ENCODE peak calls at places on chromosome 10, in nine cellular contexts. One of them, this sample, is unnamed.

GRCh38 chr10:59346321-59346720 is 16.0 kb downstream of the FAM13C start:
- DNase-seq in upper lobe of right lung: no peak
- DNase-seq in left ventricle myocardium inferior: no peak
- DNase-seq in suprapubic skin: no peak
- DNase-seq in CD8-positive, alpha-beta T cell: no peak
- DNase-seq in MM.1S: no peak
- DNase-seq in mammary epithelial cell: no peak
- DNase-seq in tibial nerve: no peak
- DNase-seq in PC-3: no peak
- DNase-seq in this sample: no peak

GRCh38 chr10:131239926-131240325 is 71.6 kb downstream of the TCERG1L start:
- DNase-seq in upper lobe of right lung: no peak
- DNase-seq in left ventricle myocardium inferior: no peak
- DNase-seq in suprapubic skin: no peak
- DNase-seq in CD8-positive, alpha-beta T cell: no peak
- DNase-seq in MM.1S: no peak
- DNase-seq in mammary epithelial cell: no peak
- DNase-seq in tibial nerve: no peak
- DNase-seq in PC-3: no peak
- DNase-seq in this sample: no peak

GRCh38 chr10:129968937-129969527 is 5.0 kb upstream of the EBF3 start:
- DNase-seq in upper lobe of right lung: no peak
- DNase-seq in left ventricle myocardium inferior: no peak
- DNase-seq in suprapubic skin: no peak
- DNase-seq in CD8-positive, alpha-beta T cell: no peak
- DNase-seq in MM.1S: no peak
- DNase-seq in mammary epithelial cell: no peak
- DNase-seq in tibial nerve: no peak
- DNase-seq in PC-3: peak; percentile 40
- DNase-seq in this sample: no peak

GRCh38 chr10:126929391-126929790 is 24.2 kb downstream of the DOCK1 start:
- DNase-seq in upper lobe of right lung: no peak
- DNase-seq in left ventricle myocardium inferior: no peak
- DNase-seq in suprapubic skin: no peak
- DNase-seq in CD8-positive, alpha-beta T cell: no peak
- DNase-seq in MM.1S: no peak
- DNase-seq in mammary epithelial cell: no peak
- DNase-seq in tibial nerve: no peak
- DNase-seq in PC-3: no peak
- DNase-seq in this sample: no peak

GRCh38 chr10:124906551-124907001 is 35.3 kb upstream of the ZRANB1 start:
- DNase-seq in upper lobe of right lung: no peak
- DNase-seq in left ventricle myocardium inferior: no peak
- DNase-seq in suprapubic skin: no peak
- DNase-seq in CD8-positive, alpha-beta T cell: no peak
- DNase-seq in MM.1S: no peak
- DNase-seq in mammary epithelial cell: peak; percentile 79
- DNase-seq in tibial nerve: no peak
- DNase-seq in PC-3: peak; percentile 17
- DNase-seq in this sample: no peak

GRCh38 chr10:29105516-29106215 is 183.2 kb upstream of the LYZL1 start:
- DNase-seq in upper lobe of right lung: no peak
- DNase-seq in left ventricle myocardium inferior: no peak
- DNase-seq in suprapubic skin: no peak
- DNase-seq in CD8-positive, alpha-beta T cell: no peak
- DNase-seq in MM.1S: no peak
- DNase-seq in mammary epithelial cell: peak; percentile 10
- DNase-seq in tibial nerve: no peak
- DNase-seq in PC-3: peak; percentile 84
- DNase-seq in this sample: no peak

GRCh38 chr10:59611048-59611447 is 98.6 kb downstream of the SLC16A9 start:
- DNase-seq in upper lobe of right lung: no peak
- DNase-seq in left ventricle myocardium inferior: no peak
- DNase-seq in suprapubic skin: no peak
- DNase-seq in CD8-positive, alpha-beta T cell: no peak
- DNase-seq in MM.1S: no peak
- DNase-seq in mammary epithelial cell: no peak
- DNase-seq in tibial nerve: no peak
- DNase-seq in PC-3: peak; percentile 69
- DNase-seq in this sample: no peak

GRCh38 chr10:69375307-69376151 is 41.2 kb downstream of the TACR2 start:
- DNase-seq in upper lobe of right lung: no peak
- DNase-seq in left ventricle myocardium inferior: no peak
- DNase-seq in suprapubic skin: no peak
- DNase-seq in CD8-positive, alpha-beta T cell: no peak
- DNase-seq in MM.1S: no peak
- DNase-seq in mammary epithelial cell: peak; percentile 75
- DNase-seq in tibial nerve: no peak
- DNase-seq in PC-3: no peak
- DNase-seq in this sample: no peak

GRCh38 chr10:42961776-42962119 is 115.1 kb upstream of the RET start:
- DNase-seq in upper lobe of right lung: no peak
- DNase-seq in left ventricle myocardium inferior: no peak
- DNase-seq in suprapubic skin: peak; percentile 44
- DNase-seq in CD8-positive, alpha-beta T cell: peak; percentile 8
- DNase-seq in MM.1S: no peak
- DNase-seq in mammary epithelial cell: no peak
- DNase-seq in tibial nerve: peak; percentile 6
- DNase-seq in PC-3: no peak
- DNase-seq in this sample: no peak

GRCh38 chr10:102003541-102003940 is 52.4 kb downstream of the ARMH3 start:
- DNase-seq in upper lobe of right lung: no peak
- DNase-seq in left ventricle myocardium inferior: no peak
- DNase-seq in suprapubic skin: no peak
- DNase-seq in CD8-positive, alpha-beta T cell: no peak
- DNase-seq in MM.1S: no peak
- DNase-seq in mammary epithelial cell: peak; percentile 38
- DNase-seq in tibial nerve: no peak
- DNase-seq in PC-3: no peak
- DNase-seq in this sample: no peak

GRCh38 chr10:61906502-61906901 is 5.0 kb downstream of the ARID5B start:
- DNase-seq in upper lobe of right lung: no peak
- DNase-seq in left ventricle myocardium inferior: no peak
- DNase-seq in suprapubic skin: no peak
- DNase-seq in CD8-positive, alpha-beta T cell: no peak
- DNase-seq in MM.1S: no peak
- DNase-seq in mammary epithelial cell: no peak
- DNase-seq in tibial nerve: no peak
- DNase-seq in PC-3: no peak
- DNase-seq in this sample: no peak
- H3K36me3 ChIP-seq in upper lobe of right lung: no peaks in the 10 kb centered on the region
- H3K36me3 ChIP-seq in left ventricle myocardium inferior: no peaks in the 10 kb centered on the region
- H3K36me3 ChIP-seq in suprapubic skin: no peaks in the 10 kb centered on the region
- H3K36me3 ChIP-seq in CD8-positive, alpha-beta T cell: no peaks in the 10 kb centered on the region
- H3K36me3 ChIP-seq in MM.1S: no peaks in the 10 kb centered on the region
- H3K36me3 ChIP-seq in mammary epithelial cell: no peaks in the 10 kb centered on the region
- H3K36me3 ChIP-seq in tibial nerve: no peaks in the 10 kb centered on the region
- H3K36me3 ChIP-seq in PC-3: no peaks in the 10 kb centered on the region
- H3K36me3 ChIP-seq in this sample: no peaks in the 10 kb centered on the region

GRCh38 chr10:72821606-72822005 is 71.9 kb upstream of the OIT3 start:
- DNase-seq in upper lobe of right lung: no peak
- DNase-seq in left ventricle myocardium inferior: no peak
- DNase-seq in suprapubic skin: no peak
- DNase-seq in CD8-positive, alpha-beta T cell: no peak
- DNase-seq in MM.1S: no peak
- DNase-seq in mammary epithelial cell: no peak
- DNase-seq in tibial nerve: no peak
- DNase-seq in PC-3: no peak
- DNase-seq in this sample: no peak
- H3K4me1 ChIP-seq in upper lobe of right lung: no peaks in the 10 kb centered on the region
- H3K4me1 ChIP-seq in left ventricle myocardium inferior: peaks cover 18% of the 10 kb centered on the region
- H3K4me1 ChIP-seq in suprapubic skin: peaks cover 3% of the 10 kb centered on the region
- H3K4me1 ChIP-seq in CD8-positive, alpha-beta T cell: no peaks in the 10 kb centered on the region
- H3K4me1 ChIP-seq in MM.1S: no peaks in the 10 kb centered on the region
- H3K4me1 ChIP-seq in mammary epithelial cell: no peaks in the 10 kb centered on the region
- H3K4me1 ChIP-seq in tibial nerve: peaks cover 6% of the 10 kb centered on the region
- H3K4me1 ChIP-seq in PC-3: no peaks in the 10 kb centered on the region
- H3K4me1 ChIP-seq in this sample: no peaks in the 10 kb centered on the region

GRCh38 chr10:5779753-5780152 is 33.5 kb downstream of the GDI2 start:
- DNase-seq in upper lobe of right lung: no peak
- DNase-seq in left ventricle myocardium inferior: no peak
- DNase-seq in suprapubic skin: no peak
- DNase-seq in CD8-positive, alpha-beta T cell: no peak
- DNase-seq in MM.1S: no peak
- DNase-seq in mammary epithelial cell: no peak
- DNase-seq in tibial nerve: no peak
- DNase-seq in PC-3: no peak
- DNase-seq in this sample: no peak

GRCh38 chr10:5788969-5789368 is 24.3 kb downstream of the GDI2 start:
- DNase-seq in upper lobe of right lung: no peak
- DNase-seq in left ventricle myocardium inferior: no peak
- DNase-seq in suprapubic skin: no peak
- DNase-seq in CD8-positive, alpha-beta T cell: no peak
- DNase-seq in MM.1S: no peak
- DNase-seq in mammary epithelial cell: no peak
- DNase-seq in tibial nerve: no peak
- DNase-seq in PC-3: no peak
- DNase-seq in this sample: no peak

GRCh38 chr10:5782174-5782573 is 31.1 kb downstream of the GDI2 start:
- DNase-seq in upper lobe of right lung: no peak
- DNase-seq in left ventricle myocardium inferior: no peak
- DNase-seq in suprapubic skin: no peak
- DNase-seq in CD8-positive, alpha-beta T cell: no peak
- DNase-seq in MM.1S: peak; percentile 63
- DNase-seq in mammary epithelial cell: no peak
- DNase-seq in tibial nerve: no peak
- DNase-seq in PC-3: peak; percentile 8
- DNase-seq in this sample: no peak

GRCh38 chr10:5783300-5783699 is 29.9 kb downstream of the GDI2 start:
- DNase-seq in upper lobe of right lung: no peak
- DNase-seq in left ventricle myocardium inferior: no peak
- DNase-seq in suprapubic skin: no peak
- DNase-seq in CD8-positive, alpha-beta T cell: no peak
- DNase-seq in MM.1S: no peak
- DNase-seq in mammary epithelial cell: no peak
- DNase-seq in tibial nerve: no peak
- DNase-seq in PC-3: no peak
- DNase-seq in this sample: no peak
- H3K36me3 ChIP-seq in upper lobe of right lung: peaks cover 67% of the 10 kb centered on the region
- H3K36me3 ChIP-seq in left ventricle myocardium inferior: peaks cover 69% of the 10 kb centered on the region
- H3K36me3 ChIP-seq in suprapubic skin: peaks cover 58% of the 10 kb centered on the region
- H3K36me3 ChIP-seq in CD8-positive, alpha-beta T cell: peaks cover 35% of the 10 kb centered on the region
- H3K36me3 ChIP-seq in MM.1S: peaks cover 35% of the 10 kb centered on the region
- H3K36me3 ChIP-seq in mammary epithelial cell: peaks cover 44% of the 10 kb centered on the region
- H3K36me3 ChIP-seq in tibial nerve: peaks cover 6% of the 10 kb centered on the region
- H3K36me3 ChIP-seq in PC-3: peaks cover 26% of the 10 kb centered on the region
- H3K36me3 ChIP-seq in this sample: peaks cover 57% of the 10 kb centered on the region

GRCh38 chr10:63224241-63224640 is 91.1 kb downstream of the NRBF2 start:
- DNase-seq in upper lobe of right lung: no peak
- DNase-seq in left ventricle myocardium inferior: no peak
- DNase-seq in suprapubic skin: no peak
- DNase-seq in CD8-positive, alpha-beta T cell: no peak
- DNase-seq in MM.1S: no peak
- DNase-seq in mammary epithelial cell: no peak
- DNase-seq in tibial nerve: no peak
- DNase-seq in PC-3: no peak
- DNase-seq in this sample: no peak

GRCh38 chr10:63214586-63214985 is 81.5 kb downstream of the NRBF2 start:
- DNase-seq in upper lobe of right lung: no peak
- DNase-seq in left ventricle myocardium inferior: no peak
- DNase-seq in suprapubic skin: no peak
- DNase-seq in CD8-positive, alpha-beta T cell: no peak
- DNase-seq in MM.1S: no peak
- DNase-seq in mammary epithelial cell: no peak
- DNase-seq in tibial nerve: no peak
- DNase-seq in PC-3: no peak
- DNase-seq in this sample: no peak

GRCh38 chr10:63217120-63217605 is 84.0 kb downstream of the NRBF2 start:
- DNase-seq in upper lobe of right lung: no peak
- DNase-seq in left ventricle myocardium inferior: no peak
- DNase-seq in suprapubic skin: no peak
- DNase-seq in CD8-positive, alpha-beta T cell: no peak
- DNase-seq in MM.1S: peak; percentile 46
- DNase-seq in mammary epithelial cell: peak; percentile 27
- DNase-seq in tibial nerve: no peak
- DNase-seq in PC-3: peak; percentile 92
- DNase-seq in this sample: no peak

GRCh38 chr10:63221950-63222349 is 88.8 kb downstream of the NRBF2 start:
- DNase-seq in upper lobe of right lung: no peak
- DNase-seq in left ventricle myocardium inferior: no peak
- DNase-seq in suprapubic skin: no peak
- DNase-seq in CD8-positive, alpha-beta T cell: no peak
- DNase-seq in MM.1S: no peak
- DNase-seq in mammary epithelial cell: no peak
- DNase-seq in tibial nerve: no peak
- DNase-seq in PC-3: no peak
- DNase-seq in this sample: no peak

GRCh38 chr10:63219749-63220148 is 86.6 kb downstream of the NRBF2 start:
- DNase-seq in upper lobe of right lung: no peak
- DNase-seq in left ventricle myocardium inferior: no peak
- DNase-seq in suprapubic skin: no peak
- DNase-seq in CD8-positive, alpha-beta T cell: no peak
- DNase-seq in MM.1S: no peak
- DNase-seq in mammary epithelial cell: no peak
- DNase-seq in tibial nerve: no peak
- DNase-seq in PC-3: no peak
- DNase-seq in this sample: no peak
- H3K4me1 ChIP-seq in upper lobe of right lung: peaks cover 7% of the 10 kb centered on the region
- H3K4me1 ChIP-seq in left ventricle myocardium inferior: peaks cover 46% of the 10 kb centered on the region
- H3K4me1 ChIP-seq in suprapubic skin: peaks cover 8% of the 10 kb centered on the region
- H3K4me1 ChIP-seq in CD8-positive, alpha-beta T cell: peaks cover 9% of the 10 kb centered on the region
- H3K4me1 ChIP-seq in MM.1S: no peaks in the 10 kb centered on the region
- H3K4me1 ChIP-seq in mammary epithelial cell: no peaks in the 10 kb centered on the region
- H3K4me1 ChIP-seq in tibial nerve: peaks cover 26% of the 10 kb centered on the region
- H3K4me1 ChIP-seq in PC-3: peaks cover 5% of the 10 kb centered on the region
- H3K4me1 ChIP-seq in this sample: peaks cover 6% of the 10 kb centered on the region

DNA sequence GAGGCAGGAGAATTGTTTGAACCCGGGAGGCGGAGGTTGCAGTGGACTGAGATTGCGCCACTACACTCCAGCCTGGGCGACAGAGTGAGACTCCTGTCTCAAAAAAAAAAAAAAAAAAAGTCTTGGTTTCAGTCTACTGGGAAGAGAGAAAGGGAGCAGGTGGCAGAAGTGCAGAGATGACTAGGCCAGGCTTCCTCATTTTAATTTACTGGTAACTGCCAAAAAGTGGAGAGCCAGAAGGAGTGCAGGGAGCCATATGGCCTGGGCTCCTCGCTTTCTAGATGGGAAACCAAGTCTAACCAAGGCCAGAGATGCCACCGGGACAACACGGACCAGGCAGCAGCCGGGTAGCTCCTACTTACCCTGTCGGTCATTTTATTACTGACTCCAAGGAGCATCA is 12.2 kb downstream of the SEPHS1 start:
- DNase-seq in upper lobe of right lung: no peak
- DNase-seq in left ventricle myocardium inferior: no peak
- DNase-seq in suprapubic skin: no peak
- DNase-seq in CD8-positive, alpha-beta T cell: no peak
- DNase-seq in MM.1S: no peak
- DNase-seq in mammary epithelial cell: no peak
- DNase-seq in tibial nerve: no peak
- DNase-seq in PC-3: no peak
- DNase-seq in this sample: no peak
- H3K36me3 ChIP-seq in upper lobe of right lung: peaks cover 37% of the 10 kb centered on the region
- H3K36me3 ChIP-seq in left ventricle myocardium inferior: peaks cover 50% of the 10 kb centered on the region
- H3K36me3 ChIP-seq in suprapubic skin: peaks cover 54% of the 10 kb centered on the region
- H3K36me3 ChIP-seq in CD8-positive, alpha-beta T cell: peaks cover 5% of the 10 kb centered on the region
- H3K36me3 ChIP-seq in MM.1S: no peaks in the 10 kb centered on the region
- H3K36me3 ChIP-seq in mammary epithelial cell: peaks cover 26% of the 10 kb centered on the region
- H3K36me3 ChIP-seq in tibial nerve: no peaks in the 10 kb centered on the region
- H3K36me3 ChIP-seq in PC-3: no peaks in the 10 kb centered on the region
- H3K36me3 ChIP-seq in this sample: no peaks in the 10 kb centered on the region